ENCODE peak calls at places on chromosomes 11 and 22, in six cellular contexts. M, X, H, A, T and I are unnamed samples.

GRCh38 chr11:30821438-30821965 is 235.3 kb upstream of the MPPED2 start:
- DNase-seq in T (no peak), X (no peak), A (no peak), M (no peak), H (no peak), I (no peak)

GRCh38 chr11:78290293-78291176 is 101.8 kb downstream of the USP35 start:
- DNase-seq in T (peak), H (peak), M (no peak), X (no peak), A (no peak), I (no peak)

GRCh38 chr11:57249384-57250319 is 12.6 kb upstream of the APLNR start:
- DNase-seq in H (peak), A (peak), X (peak), M (peak), T (peak), I (peak)

GRCh38 chr11:68646832-68647231 is 37.5 kb upstream of the GAL start:
- DNase-seq in H (no peak), X (no peak), A (no peak), T (no peak), M (no peak), I (no peak)

GRCh38 chr11:123330948-123331347 is 99.1 kb upstream of the GRAMD1B start:
- DNase-seq in A (no peak), X (no peak), H (no peak), M (no peak), T (no peak), I (no peak)

GRCh38 chr11:123719452-123719851 is 22.0 kb downstream of the ZNF202 start:
- DNase-seq in M (no peak), H (no peak), X (no peak), A (no peak), T (no peak), I (no peak)

GRCh38 chr11:93225642-93226041 is 27.9 kb upstream of the SLC36A4 start:
- DNase-seq in A (no peak), H (no peak), X (peak), M (no peak), T (no peak), I (peak)

GRCh38 chr11:44595964-44596381 is 30.5 kb downstream of the CD82 start:
- DNase-seq in X (no peak), H (no peak), T (no peak), M (no peak), A (no peak), I (peak)

GRCh38 chr22:39264344-39265116 is 19.7 kb upstream of the PDGFB start:
- DNase-seq in X (no peak), T (no peak), A (no peak), H (no peak), M (no peak), I (no peak)

GRCh38 chr11:65417702-65418430 is 4.7 kb upstream of the NEAT1 start:
- DNase-seq in M (no peak), X (no peak), T (no peak), A (peak), H (no peak), I (peak)

GRCh38 chr11:40388097-40388818 is 1071.2 kb downstream of the LRRC4C start:
- DNase-seq in H (no peak), X (no peak), A (no peak), M (no peak), T (no peak), I (no peak)

GRCh38 chr11:3939211-3939610 is 83.7 kb downstream of the STIM1 start:
- DNase-seq in T (no peak), X (no peak), A (no peak), M (no peak), H (no peak), I (no peak)

GRCh38 chr11:11550534-11550933 is 71.3 kb downstream of the GALNT18 start:
- DNase-seq in X (no peak), H (no peak), A (no peak), M (no peak), T (no peak), I (no peak)

GRCh38 chr11:25741886-25742285 is 590.0 kb upstream of the ANO3 start:
- DNase-seq in T (no peak), H (no peak), X (no peak), A (no peak), M (no peak), I (no peak)

GRCh38 chr11:17979770-17980371 is 33.0 kb downstream of the SERGEF start:
- DNase-seq in M (peak), H (peak), X (peak), A (peak), T (peak), I (peak)

GRCh38 chr11:26557666-26558065 is 14.4 kb downstream of the MUC15 start:
- DNase-seq in H (no peak), M (no peak), T (no peak), A (no peak), X (no peak), I (no peak)

GRCh38 chr11:74678591-74679512 is 52.4 kb downstream of the CHRDL2 start:
- DNase-seq in T (no peak), X (no peak), M (no peak), A (peak), H (peak), I (no peak)

GRCh38 chr11:57460756-57461749 is 725 bp downstream of the RTN4RL2 start:
- DNase-seq in T (no peak), M (peak), X (no peak), H (peak), A (peak), I (no peak)

GRCh38 chr11:45041556-45041955 is 90.9 kb upstream of the TP53I11 start:
- DNase-seq in M (no peak), T (no peak), H (no peak), A (no peak), X (no peak), I (no peak)

GRCh38 chr11:30560345-30561106 is 25.6 kb downstream of the MPPED2 start:
- DNase-seq in A (no peak), T (no peak), H (no peak), M (no peak), X (no peak), I (no peak)

GRCh38 chr11:84273541-84273940 is 987.4 kb upstream of the CCDC90B start:
- DNase-seq in H (no peak), A (no peak), M (no peak), T (no peak), X (no peak), I (no peak)

GRCh38 chr22:31637375-31637937 is 24.6 kb downstream of the PISD start:
- DNase-seq in H (no peak), T (no peak), M (no peak), X (no peak), A (no peak), I (no peak)

DNA sequence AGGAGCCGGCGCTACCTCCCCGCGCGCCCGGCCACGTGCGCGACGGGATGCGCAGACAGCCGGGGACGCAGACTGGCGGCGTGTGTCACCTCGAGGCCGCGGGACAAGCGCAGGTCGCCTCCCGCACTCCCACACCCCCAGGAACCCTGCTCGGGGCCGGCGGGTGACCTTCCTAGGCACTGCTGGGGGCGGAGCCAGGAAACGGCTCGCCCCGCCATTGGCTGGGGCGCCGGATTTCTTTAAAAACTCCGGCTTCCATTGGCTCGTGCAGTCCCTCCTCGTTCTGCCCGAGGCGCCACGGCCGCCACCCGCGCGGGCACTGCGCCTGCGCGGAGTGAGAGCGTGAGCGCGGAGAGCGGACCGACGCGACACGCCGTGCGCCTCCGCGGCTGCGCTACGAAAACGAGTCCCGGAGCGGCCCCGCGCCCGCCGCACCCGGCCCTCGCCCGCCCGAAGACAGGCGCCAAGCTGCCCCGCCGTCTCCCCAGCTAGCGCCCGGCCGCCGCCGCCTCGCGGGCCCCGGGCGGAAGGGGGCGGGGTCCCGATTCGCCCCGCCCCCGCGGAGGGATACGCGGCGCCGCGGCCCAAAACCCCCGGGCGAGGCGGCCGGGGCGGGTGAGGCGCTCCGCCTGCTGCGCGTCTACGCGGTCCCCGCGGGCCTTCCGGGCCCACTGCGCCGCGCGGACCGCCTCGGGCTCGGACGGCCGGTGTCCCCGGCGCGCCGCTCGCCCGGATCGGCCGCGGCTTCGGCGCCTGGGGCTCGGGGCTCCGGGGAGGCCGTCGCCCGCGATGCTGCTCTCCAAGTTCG is at the start of gene PIM3:
- DNase-seq in H (peak), X (peak), A (peak), M (peak), T (peak), I (peak)
- TF ChIP-seq MAX in H (peak), X (peak), A (peak), M (peak), T (peak), I (peak)

GRCh38 chr11:111733009-111733408 is 33.2 kb downstream of the PPP2R1B start:
- DNase-seq in M (no peak), T (no peak), X (no peak), A (no peak), H (no peak), I (peak)
- TF ChIP-seq JUN in M (no peak), T (no peak), X (no peak), A (no peak), H (no peak), I (no peak)

GRCh38 chr22:30423296-30423958 is 2.1 kb upstream of the MTFP1 start:
- DNase-seq in X (no peak), A (no peak), T (no peak), H (peak), M (peak), I (no peak)

GRCh38 chr22:30421695-30422480 is 3.7 kb upstream of the MTFP1 start:
- DNase-seq in X (no peak), H (peak), A (no peak), T (peak), M (no peak), I (peak)

GRCh38 chr22:30423959-30424380 is 1.6 kb upstream of the MTFP1 start:
- DNase-seq in M (peak), X (peak), H (peak), T (peak), A (peak), I (peak)

GRCh38 chr22:30424471-30425326 is 869 bp upstream of the MTFP1 start:
- DNase-seq in X (no peak), T (no peak), H (no peak), A (peak), M (no peak), I (no peak)

DNA sequence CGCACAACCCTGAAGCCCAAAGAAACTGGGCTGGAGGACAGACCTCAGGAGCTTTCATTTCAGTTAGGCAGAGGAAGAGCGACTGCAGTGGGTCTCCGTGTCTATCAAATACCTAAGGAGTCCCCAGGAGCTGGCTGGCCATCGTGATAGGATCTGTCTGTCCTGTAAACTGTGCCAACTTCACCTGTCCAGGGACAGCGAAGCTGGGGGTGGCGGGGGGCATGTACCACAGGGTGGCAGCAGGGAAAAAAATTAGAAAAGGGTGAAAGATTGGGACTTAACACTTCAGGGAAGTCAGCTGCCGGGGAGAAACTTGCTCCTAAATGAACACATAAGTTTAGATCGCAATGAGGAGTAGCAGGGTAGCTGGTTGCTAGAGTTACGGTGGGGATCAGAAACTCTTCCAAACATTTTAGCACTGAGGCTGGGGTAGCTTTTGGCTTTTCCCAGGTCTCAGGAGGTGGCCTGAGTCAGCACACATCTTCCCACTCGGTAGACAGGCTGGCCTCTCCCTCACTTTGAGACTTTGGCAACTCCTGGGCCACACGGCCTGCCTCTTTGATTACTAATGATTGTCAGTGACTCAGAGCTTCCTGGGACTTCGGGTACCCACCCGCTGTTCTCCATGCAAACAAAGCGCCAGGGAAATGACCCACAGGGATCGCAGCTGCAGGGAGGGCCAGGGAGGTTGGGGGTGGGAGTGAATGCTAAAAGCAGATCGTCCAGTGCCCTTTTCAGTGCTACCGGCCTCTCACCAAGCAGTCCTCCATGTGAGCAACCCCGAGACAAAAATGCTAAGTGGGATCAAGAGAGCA is 2.9 kb upstream of the MTFP1 start:
- DNase-seq in T (peak), H (peak), A (peak), X (peak), M (peak), I (peak)
- TF ChIP-seq MAX in T (no peak), H (no peak), A (no peak), X (peak), M (no peak), I (no peak)

GRCh38 chr11:102630598-102631448 is 5.7 kb upstream of the MMP20 start:
- DNase-seq in M (no peak), X (no peak), A (no peak), T (no peak), H (no peak), I (no peak)

GRCh38 chr11:102632026-102632425 is 6.9 kb upstream of the MMP20 start:
- DNase-seq in A (no peak), T (no peak), H (no peak), M (no peak), X (no peak), I (no peak)

GRCh38 chr11:102637731-102638130 is 12.6 kb upstream of the MMP20 start:
- DNase-seq in T (no peak), M (no peak), X (no peak), H (no peak), A (no peak), I (no peak)

DNA sequence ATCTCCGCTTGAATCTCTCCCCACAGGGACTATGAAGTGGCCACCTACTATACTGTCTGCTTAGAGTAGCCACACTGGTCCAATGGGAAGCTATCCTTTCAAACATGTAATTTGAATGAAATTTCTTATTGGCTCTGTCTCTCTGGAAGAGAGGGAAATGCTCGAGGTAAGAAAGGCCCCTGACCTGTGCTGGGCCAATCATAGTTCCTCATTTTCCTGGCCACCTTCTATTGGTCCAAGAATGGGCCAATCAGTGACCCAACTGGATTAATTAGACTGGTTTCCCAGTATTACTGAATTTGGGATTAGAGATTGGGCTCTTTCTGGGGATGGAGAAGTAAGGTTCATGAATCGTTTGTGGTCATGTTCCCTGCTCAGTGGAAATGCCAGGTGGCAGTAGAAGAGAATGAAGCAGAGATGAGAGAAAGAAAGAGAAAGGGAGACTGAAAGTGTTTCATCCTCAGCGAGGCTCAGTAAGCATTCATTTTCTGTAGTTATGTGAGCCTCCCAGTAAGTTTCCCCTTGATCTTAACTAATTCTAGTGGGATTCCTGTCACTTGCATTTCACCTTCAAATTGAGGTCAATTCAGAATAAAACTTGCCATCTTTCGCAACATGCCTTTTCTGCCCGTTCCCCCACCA is 8.4 kb upstream of the MMP20 start:
- DNase-seq in T (no peak), H (no peak), A (no peak), X (no peak), M (no peak), I (no peak)
- TF ChIP-seq JUN in T (no peak), H (no peak), A (no peak), X (no peak), M (no peak), I (no peak)

DNA sequence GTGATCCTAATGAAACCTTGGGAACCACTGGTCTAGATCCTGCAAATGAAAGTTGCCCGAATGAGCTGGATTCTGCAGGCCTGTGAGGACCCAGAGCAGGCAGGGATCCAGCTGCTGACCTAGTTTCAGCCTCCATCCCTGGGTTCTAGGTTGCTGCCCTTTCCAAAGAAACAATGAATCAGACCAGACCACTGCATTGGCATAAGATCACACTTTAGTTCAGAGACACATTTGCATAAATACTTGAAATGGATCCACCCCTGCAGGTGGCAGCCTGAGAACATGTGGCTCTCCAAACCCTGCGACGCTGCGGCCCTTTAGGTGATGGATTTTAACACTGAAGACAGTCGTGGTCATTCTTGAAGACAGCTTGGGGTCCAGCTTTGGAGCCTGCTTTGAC is 23.7 kb downstream of the ADAMTS8 start:
- DNase-seq in A (no peak), T (no peak), X (no peak), H (no peak), M (no peak), I (no peak)
- TF ChIP-seq MAX in A (peak), T (no peak), X (no peak), H (no peak), M (peak), I (no peak)

GRCh38 chr22:23801238-23801821 is 14.6 kb downstream of the SMARCB1 start:
- DNase-seq in H (no peak), T (no peak), X (no peak), A (no peak), M (no peak), I (no peak)
- TF ChIP-seq JUN in H (no peak), T (no peak), X (no peak), A (no peak), M (no peak), I (no peak)

GRCh38 chr11:2115308-2115707 is 23.9 kb downstream of the IGF2 start:
- DNase-seq in A (no peak), X (no peak), H (no peak), M (no peak), T (no peak), I (no peak)
- TF ChIP-seq MAX in A (no peak), X (no peak), H (no peak), M (no peak), T (no peak), I (no peak)

GRCh38 chr11:61377461-61378160 is 14.8 kb upstream of the TMEM216 start:
- DNase-seq in M (no peak), H (no peak), T (no peak), A (no peak), X (no peak), I (no peak)
- TF ChIP-seq JUN in M (no peak), H (no peak), T (no peak), A (no peak), X (no peak), I (no peak)

GRCh38 chr11:104075716-104076115 is 39.3 kb downstream of the DDI1 start:
- DNase-seq in T (no peak), M (no peak), H (no peak), X (no peak), A (no peak), I (no peak)

GRCh38 chr11:104078250-104078649 is 41.8 kb downstream of the DDI1 start:
- DNase-seq in H (no peak), X (no peak), T (no peak), A (no peak), M (no peak), I (no peak)

GRCh38 chr11:104075091-104075490 is 38.7 kb downstream of the DDI1 start:
- DNase-seq in A (no peak), H (no peak), M (no peak), T (no peak), X (no peak), I (no peak)

GRCh38 chr11:104076455-104076854 is 40.0 kb downstream of the DDI1 start:
- DNase-seq in H (no peak), M (no peak), T (no peak), A (no peak), X (no peak), I (no peak)

DNA sequence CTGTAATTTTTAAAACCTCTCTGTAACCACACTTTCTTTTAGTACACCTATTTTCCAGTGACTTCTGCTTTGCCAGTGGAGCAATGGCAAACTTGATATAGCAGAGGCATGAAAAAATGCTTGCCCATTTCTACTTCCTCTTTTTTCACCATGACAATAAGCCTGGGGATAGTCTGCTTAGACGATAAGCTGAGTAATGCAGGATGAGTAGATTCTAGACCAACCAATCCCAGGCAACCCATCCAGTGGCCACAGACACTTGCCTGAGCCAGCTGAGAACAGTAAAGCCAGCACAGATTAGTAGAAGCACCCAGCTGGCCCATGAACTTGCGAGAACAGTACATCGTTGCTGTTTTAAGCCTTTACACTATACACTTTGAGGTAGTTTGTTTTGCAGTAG is 37.5 kb downstream of the DDI1 start:
- DNase-seq in T (no peak), A (no peak), X (peak), H (no peak), M (no peak), I (no peak)
- TF ChIP-seq MAX in T (no peak), A (no peak), X (no peak), H (no peak), M (no peak), I (no peak)